ENCODE peak calls at places on chromosome 7, in six cellular contexts. N is neural progenitor cell, D is cardiac fibroblast, Y is psoas muscle, W is endothelial cell, X is nephron progenitor cell. U is an unnamed sample.

GRCh38 chr7:30074422-30075030 is 46.3 kb downstream of the PLEKHA8 start:
- DNase-seq in N (peak), D (peak), Y (no peak), W (no peak), X (no peak), U (peak)

GRCh38 chr7:130481898-130482297 is 10.0 kb upstream of the MEST start:
- DNase-seq in N (no peak), D (peak), Y (no peak), W (no peak), X (no peak), U (no peak)

GRCh38 chr7:43954524-43955228 is 28.4 kb downstream of the UBE2D4 start:
- DNase-seq in N (peak), D (peak), Y (no peak), W (peak), X (peak), U (peak)

GRCh38 chr7:17233643-17234397 is 64.6 kb upstream of the AHR start:
- DNase-seq in N (no peak), D (peak), Y (no peak), W (no peak), X (no peak), U (no peak)

GRCh38 chr7:122886357-122887081 is at the start of gene CADPS2:
- DNase-seq in N (peak), D (peak), Y (peak), W (peak), X (peak), U (peak)

GRCh38 chr7:75650671-75651070 is 88.1 kb downstream of the HIP1 start:
- DNase-seq in N (peak), D (peak), Y (peak), W (no peak), X (no peak), U (no peak)

GRCh38 chr7:102331536-102332275 is 24.5 kb downstream of the SPDYE6 start:
- DNase-seq in N (no peak), D (no peak), Y (no peak), W (no peak), X (no peak), U (peak)

GRCh38 chr7:7002416-7003062 is 176.5 kb upstream of the CCZ1B start:
- DNase-seq in N (peak), D (no peak), Y (no peak), W (no peak), X (no peak), U (no peak)

GRCh38 chr7:1670894-1671875 is 1.1 kb downstream of the ELFN1 start:
- DNase-seq in N (no peak), D (no peak), Y (peak), W (no peak), X (no peak), U (no peak)

GRCh38 chr7:106010866-106011265 is 47.8 kb downstream of the CDHR3 start:
- DNase-seq in N (no peak), D (no peak), Y (no peak), W (no peak), X (no peak), U (no peak)

GRCh38 chr7:79452032-79452494 is 1.4 kb downstream of the MAGI2 start:
- DNase-seq in N (peak), D (peak), Y (peak), W (peak), X (peak), U (no peak)

GRCh38 chr7:116490351-116490750 is 9.2 kb upstream of the CAV2 start:
- DNase-seq in N (no peak), D (no peak), Y (no peak), W (no peak), X (no peak), U (no peak)

GRCh38 chr7:147570390-147570789 is 1020.2 kb upstream of the C7orf33 start:
- DNase-seq in N (no peak), D (no peak), Y (no peak), W (no peak), X (no peak), U (no peak)

GRCh38 chr7:156022483-156023459 is 210.5 kb upstream of the SHH start:
- DNase-seq in N (no peak), D (no peak), Y (no peak), W (no peak), X (no peak), U (no peak)

GRCh38 chr7:112510032-112510742 is 29.4 kb downstream of the LSMEM1 start:
- DNase-seq in N (no peak), D (peak), Y (no peak), W (no peak), X (no peak), U (no peak)

GRCh38 chr7:74155810-74156395 is 18.3 kb upstream of the EIF4H start:
- DNase-seq in N (no peak), D (no peak), Y (no peak), W (no peak), X (no peak), U (no peak)

GRCh38 chr7:17593854-17594419 is 295.5 kb downstream of the AHR start:
- DNase-seq in N (no peak), D (no peak), Y (no peak), W (no peak), X (no peak), U (no peak)

GRCh38 chr7:29974286-29974685 is 15.3 kb downstream of the SCRN1 start:
- DNase-seq in N (no peak), D (no peak), Y (no peak), W (no peak), X (no peak), U (no peak)

GRCh38 chr7:26508481-26508880 is 216.8 kb downstream of the SNX10 start:
- DNase-seq in N (no peak), D (no peak), Y (no peak), W (no peak), X (no peak), U (no peak)

GRCh38 chr7:104453190-104453589 is 124.8 kb downstream of the LHFPL3 start:
- DNase-seq in N (no peak), D (no peak), Y (no peak), W (no peak), X (no peak), U (no peak)

GRCh38 chr7:50473531-50473930 is 23.4 kb upstream of the FIGNL1 start:
- DNase-seq in N (no peak), D (no peak), Y (peak), W (no peak), X (no peak), U (no peak)

GRCh38 chr7:28096713-28097112 is 83.9 kb downstream of the JAZF1 start:
- DNase-seq in N (peak), D (peak), Y (no peak), W (peak), X (peak), U (peak)

GRCh38 chr7:55464422-55464821 is 99.3 kb downstream of the LANCL2 start:
- DNase-seq in N (no peak), D (no peak), Y (no peak), W (no peak), X (no peak), U (no peak)

GRCh38 chr7:143130541-143130940 is 1.3 kb upstream of the PIP start:
- DNase-seq in N (no peak), D (no peak), Y (no peak), W (no peak), X (no peak), U (no peak)

GRCh38 chr7:112523871-112524270 is 43.1 kb downstream of the LSMEM1 start:
- DNase-seq in N (no peak), D (no peak), Y (no peak), W (no peak), X (no peak), U (no peak)

GRCh38 chr7:17408245-17408903 is 109.9 kb downstream of the AHR start:
- DNase-seq in N (no peak), D (peak), Y (peak), W (no peak), X (no peak), U (peak)

GRCh38 chr7:79806161-79806734 is 328.4 kb upstream of the GNAI1 start:
- DNase-seq in N (peak), D (peak), Y (no peak), W (no peak), X (no peak), U (peak)

GRCh38 chr7:7254908-7255307 is 72.6 kb downstream of the C1GALT1 start:
- DNase-seq in N (no peak), D (no peak), Y (no peak), W (no peak), X (no peak), U (no peak)

GRCh38 chr7:45658716-45659495 is 84.7 kb downstream of the ADCY1 start:
- DNase-seq in N (no peak), D (no peak), Y (no peak), W (no peak), X (no peak), U (no peak)

GRCh38 chr7:123747620-123748141 is 1.1 kb downstream of the WASL start:
- DNase-seq in N (peak), D (peak), Y (peak), W (peak), X (peak), U (peak)

GRCh38 chr7:85695041-85695990 is 508.5 kb upstream of the SEMA3D start:
- DNase-seq in N (no peak), D (peak), Y (no peak), W (no peak), X (no peak), U (no peak)

GRCh38 chr7:22937946-22938345 is 76.0 kb downstream of the HYCC1 start:
- DNase-seq in N (no peak), D (no peak), Y (no peak), W (no peak), X (no peak), U (no peak)

GRCh38 chr7:35993663-35994622 is 159.1 kb upstream of the EEPD1 start:
- DNase-seq in N (peak), D (peak), Y (no peak), W (no peak), X (no peak), U (no peak)

GRCh38 chr7:894927-895450 is 18.6 kb downstream of the GET4 start:
- DNase-seq in N (no peak), D (no peak), Y (peak), W (no peak), X (no peak), U (no peak)

GRCh38 chr7:27804139-27804538 is 64.2 kb downstream of the TAX1BP1 start:
- DNase-seq in N (no peak), D (no peak), Y (no peak), W (no peak), X (no peak), U (no peak)

GRCh38 chr7:129917934-129918333 is 34.8 kb downstream of the UBE2H start:
- DNase-seq in N (no peak), D (no peak), Y (no peak), W (no peak), X (no peak), U (no peak)

DNA sequence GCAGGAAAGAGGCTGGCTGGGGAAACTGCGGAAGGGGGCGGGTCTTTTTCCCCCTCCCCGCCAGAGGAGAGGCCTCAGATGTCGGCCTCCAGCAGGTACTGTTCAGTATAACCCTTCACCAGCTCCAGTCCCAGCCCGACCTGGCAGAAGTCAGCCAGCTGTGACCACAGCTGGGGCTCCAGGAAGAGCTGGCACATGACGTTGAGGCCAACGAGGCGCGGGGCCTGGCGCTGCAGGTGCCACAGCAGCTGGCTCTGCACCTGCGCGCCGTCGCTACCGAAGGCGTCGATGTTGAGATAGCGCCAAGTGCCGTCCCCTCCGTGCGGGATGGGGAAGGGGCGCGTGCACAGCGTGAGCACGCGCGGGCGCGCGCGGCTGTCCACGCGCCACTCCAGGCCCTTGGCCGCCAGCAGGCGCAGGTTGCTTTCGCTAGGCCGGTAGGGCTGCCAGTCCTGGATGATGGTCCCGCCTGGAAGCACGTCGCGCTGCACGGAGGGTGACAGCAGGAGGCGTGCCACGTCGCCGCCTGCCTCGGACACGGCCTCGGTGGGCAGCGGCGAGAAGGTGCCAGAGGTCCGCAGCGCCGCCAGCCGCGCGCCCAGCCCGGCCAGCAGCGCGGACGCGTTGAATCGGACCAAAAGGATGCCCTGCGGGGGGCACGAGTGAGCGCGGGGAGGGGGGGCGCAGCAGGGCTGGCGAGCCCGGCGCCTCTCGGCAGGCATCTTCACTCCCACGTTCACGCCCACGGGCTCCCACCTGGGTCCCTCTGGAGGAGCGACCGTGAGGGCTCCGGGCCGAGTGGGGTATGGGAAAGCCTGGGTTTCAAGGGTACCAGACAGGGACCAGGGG is 6.9 kb upstream of the VGF start:
- DNase-seq in N (peak), D (no peak), Y (no peak), W (no peak), X (no peak), U (no peak)
- TF ChIP-seq CTCF in N (no peak), D (no peak), Y (no peak), W (no peak), X (no peak), U (no peak)

DNA sequence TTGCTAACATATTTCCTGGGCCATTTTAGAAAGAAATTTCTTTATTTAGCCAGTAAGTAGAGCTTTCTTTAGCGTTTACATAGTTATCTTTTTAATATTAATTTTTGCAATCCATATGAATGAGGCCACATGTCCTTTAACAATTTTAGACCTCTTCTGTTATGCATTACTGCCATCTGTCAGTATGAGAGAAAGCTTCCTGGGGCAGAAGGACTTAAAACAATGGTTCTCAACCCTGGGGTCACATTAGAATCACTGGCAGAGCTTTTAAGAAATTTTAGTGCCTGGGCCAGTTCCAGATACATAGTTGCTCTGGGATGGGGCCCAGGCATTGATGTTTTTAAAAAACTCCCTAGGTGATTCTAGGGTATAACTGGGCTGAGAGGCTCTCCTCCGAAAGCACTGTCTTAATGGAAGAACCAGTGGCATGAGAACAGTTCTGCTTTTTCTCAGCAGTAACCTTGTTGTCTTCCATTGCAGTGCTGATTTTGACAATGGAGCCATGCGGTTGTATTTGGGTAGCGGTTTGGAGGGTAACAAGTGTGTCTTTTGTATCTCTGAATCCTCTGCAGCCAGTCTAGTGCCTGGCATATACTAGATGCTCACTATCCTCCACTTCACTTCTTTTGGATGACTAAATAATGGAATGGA is 226.9 kb downstream of the AUTS2 start:
- DNase-seq in N (no peak), D (peak), Y (no peak), W (no peak), X (no peak), U (no peak)
- TF ChIP-seq CTCF in N (no peak), D (no peak), Y (peak), W (no peak), X (no peak), U (no peak)

GRCh38 chr7:100397336-100398081 is 24.2 kb downstream of the PILRA start:
- DNase-seq in N (no peak), D (no peak), Y (no peak), W (no peak), X (no peak), U (no peak)
- TF ChIP-seq CTCF in N (no peak), D (no peak), Y (no peak), W (no peak), X (no peak), U (peak)

DNA sequence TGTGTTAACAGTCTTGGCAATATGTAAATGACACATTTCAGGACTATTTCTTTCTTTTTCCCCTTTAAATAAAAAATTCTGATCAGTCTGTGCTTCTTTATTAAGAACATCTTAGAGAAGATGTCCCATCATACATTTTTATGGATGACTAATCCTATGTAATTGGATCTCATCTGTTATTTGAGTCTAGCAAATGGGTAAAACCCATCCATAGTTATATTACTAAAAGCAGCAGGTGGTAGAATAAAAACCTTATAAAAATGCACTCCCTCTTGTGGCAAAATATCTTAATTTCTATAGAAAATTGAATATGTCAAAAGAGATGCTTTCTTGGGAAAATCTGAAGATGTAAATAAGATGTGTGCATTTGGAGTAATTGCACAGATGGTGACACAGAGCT is 35.3 kb downstream of the TRRAP start:
- DNase-seq in N (no peak), D (no peak), Y (no peak), W (no peak), X (no peak), U (no peak)
- TF ChIP-seq CTCF in N (no peak), D (no peak), Y (no peak), W (peak), X (no peak), U (no peak)

DNA sequence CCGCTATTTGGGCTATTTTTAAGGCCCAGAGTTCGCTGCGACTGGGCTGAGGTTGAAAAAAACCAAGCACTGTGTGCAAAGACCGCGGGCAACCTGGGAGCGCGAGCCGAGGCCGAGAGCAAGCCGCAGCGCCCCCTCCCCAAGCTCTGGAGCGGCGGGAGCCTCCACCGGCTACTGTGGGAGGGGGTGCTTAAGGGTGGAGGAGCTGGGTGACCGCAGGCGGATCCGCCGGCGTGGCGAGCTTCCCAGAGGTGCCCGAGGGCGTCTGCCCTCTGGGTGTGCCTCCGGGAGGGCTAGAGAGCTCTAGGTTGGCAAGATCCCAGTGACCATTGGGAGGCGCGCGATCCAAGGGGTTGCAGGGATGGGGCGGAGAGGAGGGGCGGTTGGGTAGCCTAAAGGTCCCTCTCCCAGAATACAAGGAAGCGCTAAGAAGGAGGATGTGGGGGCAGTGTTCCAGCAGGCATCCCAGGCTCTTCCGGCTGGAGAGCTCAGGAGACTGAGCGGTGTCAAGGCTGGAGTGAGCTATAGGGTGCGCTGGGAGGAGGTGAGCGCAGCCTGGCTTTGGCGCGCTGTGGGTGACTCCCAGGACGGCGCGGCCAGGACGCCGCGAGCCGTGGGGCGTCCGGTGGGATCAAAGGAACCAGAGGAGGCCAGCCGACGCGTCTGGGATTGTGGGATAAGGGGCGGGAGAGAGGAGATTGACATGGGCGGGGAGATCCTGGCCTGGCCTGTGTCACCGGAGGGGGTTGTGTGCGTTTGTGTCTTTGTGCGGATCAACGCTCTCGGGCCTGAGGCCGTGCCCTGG is 8.0 kb downstream of the DLX5 start:
- DNase-seq in N (peak), D (no peak), Y (no peak), W (no peak), X (peak), U (no peak)
- TF ChIP-seq CTCF in N (peak), D (no peak), Y (no peak), W (no peak), X (no peak), U (no peak)

DNA sequence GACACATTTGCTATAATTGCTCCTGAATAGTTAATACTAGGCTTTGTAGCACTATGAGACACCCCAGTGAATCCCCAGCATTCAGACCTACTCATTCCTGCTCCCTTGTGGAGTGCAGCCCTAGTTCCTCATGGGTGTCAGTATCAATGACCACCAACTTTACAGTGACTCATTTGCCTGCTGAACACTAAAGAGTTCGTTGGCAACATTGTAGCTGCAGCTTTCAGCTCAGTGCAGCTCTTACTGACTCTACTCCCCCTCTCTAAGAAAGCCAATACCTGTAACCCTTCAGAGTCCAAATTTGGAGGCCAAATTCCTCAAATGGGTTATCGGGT is 127.1 kb upstream of the MTPN start:
- DNase-seq in N (no peak), D (no peak), Y (no peak), W (no peak), X (no peak), U (no peak)
- TF ChIP-seq CTCF in N (no peak), D (no peak), Y (no peak), W (no peak), X (no peak), U (no peak)

GRCh38 chr7:13179011-13179574 is 491.7 kb downstream of the ARL4A start:
- DNase-seq in N (peak), D (peak), Y (no peak), W (no peak), X (no peak), U (no peak)
- TF ChIP-seq CTCF in N (no peak), D (no peak), Y (no peak), W (no peak), X (no peak), U (peak)